ENCODE peak calls at places on chromosomes 1 and 21, in six cellular contexts. H, P, J, I, Z and W are unnamed samples.

GRCh38 chr1:230086152-230086551 is 19.1 kb downstream of the GALNT2 start:
- DNase-seq in H (no peak), P (no peak), J (no peak), I (no peak), Z (no peak), W (no peak)

GRCh38 chr1:109768700-109769325 is 5.1 kb upstream of the EPS8L3 start:
- DNase-seq in H (no peak), P (no peak), J (peak), I (no peak), Z (no peak), W (no peak)

GRCh38 chr1:6998267-6998666 is 213.0 kb downstream of the CAMTA1 start:
- DNase-seq in H (no peak), P (peak), J (no peak), I (no peak), Z (no peak), W (peak)

GRCh38 chr1:219582310-219582709 is 30.6 kb downstream of the ZC3H11B start:
- DNase-seq in H (peak), P (no peak), J (no peak), I (peak), Z (no peak), W (no peak)

GRCh38 chr1:75696000-75696399 is 28.5 kb upstream of the ACADM start:
- DNase-seq in H (no peak), P (no peak), J (no peak), I (no peak), Z (no peak), W (peak)

GRCh38 chr1:7687411-7687810 is 83.7 kb upstream of the VAMP3 start:
- DNase-seq in H (no peak), P (no peak), J (no peak), I (no peak), Z (no peak), W (no peak)

GRCh38 chr21:33318087-33318486 is 6.7 kb upstream of the IFNAR1 start:
- DNase-seq in H (no peak), P (no peak), J (no peak), I (no peak), Z (no peak), W (no peak)

GRCh38 chr1:156295391-156295947 is at the start of gene GLMP:
- DNase-seq in H (peak), P (peak), J (no peak), I (no peak), Z (no peak), W (peak)

GRCh38 chr21:33559813-33560212 is 17.0 kb downstream of the SON start:
- DNase-seq in H (no peak), P (no peak), J (no peak), I (no peak), Z (no peak), W (no peak)